ENCODE peak calls at places on chromosomes 4 and X, in eight cellular contexts. V is M059J, S is right cardiac atrium, P is uterus, I is EL, M is fibroblast of pulmonary artery, G is activated T-cell treated with anti-CD3 and anti-CD28 coated beads for 1 hour, T is RWPE1. L is an unnamed sample.

GRCh38 chrX:70439016-70439415 is 5.6 kb upstream of the DLG3 start:
- DNase-seq in V (peak; percentile 74), S (no peak), P (no peak), I (peak; percentile 36), M (peak; percentile 15), G (no peak), T (no peak), L (no peak)

GRCh38 chr4:149264093-149264733 is 551.4 kb downstream of the IQCM start:
- DNase-seq in V (peak; percentile 57), S (no peak), P (no peak), I (peak; percentile 60), M (peak; percentile 73), G (no peak), T (peak; percentile 30), L (no peak)

GRCh38 chr4:17468638-17469221 is 43.2 kb downstream of the QDPR start:
- DNase-seq in V (peak; percentile 47), S (no peak), P (no peak), I (peak; percentile 46), M (peak; percentile 73), G (no peak), T (no peak), L (no peak)

GRCh38 chr4:6109842-6110560 is 90.3 kb downstream of the JAKMIP1 start:
- DNase-seq in V (peak; percentile 1), S (no peak), P (no peak), I (no peak), M (no peak), G (no peak), T (peak; percentile 25), L (no peak)

GRCh38 chr4:103634236-103634635 is 85.5 kb downstream of the TACR3 start:
- DNase-seq in V (no peak), S (no peak), P (no peak), I (no peak), M (no peak), G (no peak), T (peak; percentile 1), L (no peak)

GRCh38 chr4:5199912-5200311 is 148.6 kb downstream of the STK32B start:
- DNase-seq in V (no peak), S (no peak), P (no peak), I (no peak), M (no peak), G (no peak), T (no peak), L (no peak)

GRCh38 chr4:4871267-4872147 is 12.0 kb downstream of the MSX1 start:
- DNase-seq in V (no peak), S (peak; percentile 46), P (no peak), I (no peak), M (no peak), G (no peak), T (no peak), L (no peak)

GRCh38 chr4:5782829-5783476 is 72.0 kb downstream of the EVC start:
- DNase-seq in V (no peak), S (no peak), P (no peak), I (no peak), M (no peak), G (no peak), T (no peak), L (no peak)

GRCh38 chrX:99353412-99353811 is 1056.7 kb downstream of the PCDH19 start:
- DNase-seq in V (no peak), S (no peak), P (no peak), I (no peak), M (no peak), G (no peak), T (no peak), L (no peak)

GRCh38 chr4:42554072-42554471 is 102.8 kb downstream of the ATP8A1 start:
- DNase-seq in V (peak; percentile 25), S (no peak), P (no peak), I (no peak), M (no peak), G (no peak), T (no peak), L (no peak)

GRCh38 chr4:89270792-89271191 is 36.8 kb downstream of the GPRIN3 start:
- DNase-seq in V (no peak), S (no peak), P (no peak), I (no peak), M (no peak), G (no peak), T (no peak), L (no peak)

GRCh38 chr4:173572493-173573129 is 42.6 kb upstream of the HAND2 start:
- DNase-seq in V (no peak), S (no peak), P (no peak), I (no peak), M (no peak), G (no peak), T (no peak), L (no peak)

GRCh38 chrX:155577682-155578081 is 35.1 kb downstream of the TMLHE start:
- DNase-seq in V (no peak), S (no peak), P (no peak), I (no peak), M (no peak), G (no peak), T (no peak), L (no peak)

GRCh38 chr4:7668282-7668681 is 233.6 kb upstream of the PSAPL1 start:
- DNase-seq in V (no peak), S (no peak), P (no peak), I (no peak), M (no peak), G (no peak), T (no peak), L (no peak)

GRCh38 chrX:154802838-154803410 is 2.4 kb downstream of the MPP1 start:
- DNase-seq in V (no peak), S (no peak), P (no peak), I (no peak), M (no peak), G (no peak), T (no peak), L (no peak)

GRCh38 chr4:73872331-73873108 is 3.3 kb downstream of the CXCL1 start:
- DNase-seq in V (no peak), S (no peak), P (no peak), I (no peak), M (peak; percentile 78), G (no peak), T (no peak), L (no peak)

GRCh38 chrX:55253528-55253927 is 11.2 kb downstream of the PAGE3 start:
- DNase-seq in V (no peak), S (no peak), P (no peak), I (no peak), M (no peak), G (no peak), T (no peak), L (no peak)

GRCh38 chr4:38860788-38861424 is 4.3 kb upstream of the TLR6 start:
- DNase-seq in V (peak; percentile 57), S (no peak), P (no peak), I (peak; percentile 43), M (peak; percentile 57), G (peak; percentile 43), T (no peak), L (peak; percentile 20)

L was measured in naive thymus-derived CD8-positive, alpha-beta T cell.